ENCODE peak calls at places on chromosome 15, in five cellular contexts. O is stimulated activated CD8-positive, alpha-beta memory T cell treated with anti-CD3 and anti-CD28 coated beads, Interleukin-12 subunit alpha, Interleukin-12 subunit beta, amount 100 ng/mL, for 4 hours; H is astrocyte of the spinal cord; G is breast epithelium; X is islet precursor cell. J is an unnamed sample.

GRCh38 chr15:90419202-90419601 is 31.2 kb downstream of the IQGAP1 start:
- DNase-seq in G (no peak), H (no peak), O (no peak), X (no peak), J (no peak)

GRCh38 chr15:78206326-78207109 is 27.8 kb downstream of the ACSBG1 start:
- DNase-seq in H (no peak), X (peak), G (no peak), O (no peak), J (no peak)

GRCh38 chr15:43958894-43959330 is 132.1 kb downstream of the WDR76 start:
- DNase-seq in G (no peak), X (no peak), O (no peak), H (peak), J (no peak)

GRCh38 chr15:34359416-34359815 is 7.6 kb downstream of the LPCAT4 start:
- DNase-seq in G (no peak), X (no peak), O (no peak), H (no peak), J (no peak)

GRCh38 chr15:55737373-55737772 is 5.6 kb downstream of the PRTG start:
- DNase-seq in H (no peak), O (no peak), X (peak), G (no peak), J (no peak)

GRCh38 chr15:61025746-61026256 is 203.3 kb downstream of the RORA start:
- DNase-seq in X (no peak), H (no peak), O (no peak), G (no peak), J (no peak)

GRCh38 chr15:53580371-53580770 is 179.1 kb downstream of the WDR72 start:
- DNase-seq in X (no peak), H (peak), G (no peak), O (no peak), J (no peak)

GRCh38 chr15:74525946-74526345 is 15.1 kb upstream of the ARID3B start:
- DNase-seq in O (no peak), G (no peak), H (peak), X (no peak), J (no peak)

GRCh38 chr15:85336870-85337269 is 43.5 kb upstream of the AKAP13 start:
- DNase-seq in G (no peak), H (no peak), O (no peak), X (no peak), J (no peak)

GRCh38 chr15:48580736-48581135 is 64.8 kb downstream of the FBN1 start:
- DNase-seq in G (no peak), X (no peak), O (no peak), H (no peak), J (no peak)